ENCODE peak calls at places on chromosomes 2 and 18, in four cellular contexts. One of them, this sample, is unnamed.

GRCh38 chr2:2647156-2647555 is 316.1 kb upstream of the MYT1L start:
- DNase-seq in K562: no peak
- DNase-seq in GM12891: no peak
- DNase-seq in GM12878: no peak
- DNase-seq in this sample: no peak

GRCh38 chr2:15705310-15705709 is 113.6 kb downstream of the DDX1 start:
- DNase-seq in GM12891: no peak
- DNase-seq in K562: no peak
- DNase-seq in GM12878: no peak
- DNase-seq in this sample: no peak

GRCh38 chr18:39960545-39960944 is 1994.5 kb upstream of the PIK3C3 start:
- DNase-seq in K562: no peak
- DNase-seq in GM12878: no peak
- DNase-seq in GM12891: no peak
- DNase-seq in this sample: no peak

GRCh38 chr2:216540920-216541319 is 42.3 kb downstream of the RPL37A start:
- DNase-seq in GM12891: no peak
- DNase-seq in GM12878: no peak
- DNase-seq in K562: no peak
- DNase-seq in this sample: no peak

GRCh38 chr2:150046211-150046610 is 441.3 kb downstream of the RND3 start:
- DNase-seq in GM12878: no peak
- DNase-seq in GM12891: no peak
- DNase-seq in K562: no peak
- DNase-seq in this sample: no peak

GRCh38 chr2:205527801-205528200 is 154.5 kb upstream of the NRP2 start:
- DNase-seq in GM12891: no peak
- DNase-seq in GM12878: no peak
- DNase-seq in K562: no peak
- DNase-seq in this sample: no peak

GRCh38 chr18:77009675-77010074 is 122.9 kb downstream of the MBP start:
- DNase-seq in GM12891: no peak
- DNase-seq in K562: no peak
- DNase-seq in GM12878: no peak
- DNase-seq in this sample: no peak

GRCh38 chr18:61606068-61606660 is 272.9 kb downstream of the CDH20 start:
- DNase-seq in GM12891: no peak
- DNase-seq in GM12878: no peak
- DNase-seq in K562: no peak
- DNase-seq in this sample: no peak

GRCh38 chr2:68770271-68771111 is 35.9 kb downstream of the ARHGAP25 start:
- DNase-seq in GM12878: no peak
- DNase-seq in K562: no peak
- DNase-seq in GM12891: no peak
- DNase-seq in this sample: no peak

GRCh38 chr2:236309669-236310029 is 45.4 kb upstream of the ASB18 start:
- DNase-seq in K562: peak
- DNase-seq in GM12878: no peak
- DNase-seq in GM12891: peak
- DNase-seq in this sample: no peak

GRCh38 chr2:128667391-128667790 is 348.7 kb upstream of the HS6ST1 start:
- DNase-seq in K562: no peak
- DNase-seq in GM12891: no peak
- DNase-seq in GM12878: no peak
- DNase-seq in this sample: no peak

GRCh38 chr2:18167871-18168270 is 289.4 kb downstream of the KCNS3 start:
- DNase-seq in K562: no peak
- DNase-seq in GM12891: no peak
- DNase-seq in GM12878: no peak
- DNase-seq in this sample: no peak

GRCh38 chr2:81903534-81903933 is 1599.0 kb upstream of the LRRTM1 start:
- DNase-seq in K562: no peak
- DNase-seq in GM12891: no peak
- DNase-seq in GM12878: no peak
- DNase-seq in this sample: no peak

GRCh38 chr2:223058952-223059716 is 7.1 kb downstream of the KCNE4 start:
- DNase-seq in GM12891: no peak
- DNase-seq in K562: peak
- DNase-seq in GM12878: no peak
- DNase-seq in this sample: no peak

GRCh38 chr2:56540901-56541300 is 357.1 kb downstream of the CCDC85A start:
- DNase-seq in GM12878: no peak
- DNase-seq in K562: no peak
- DNase-seq in GM12891: no peak
- DNase-seq in this sample: no peak

GRCh38 chr2:134493797-134494196 is 225.0 kb downstream of the TMEM163 start:
- DNase-seq in GM12891: no peak
- DNase-seq in K562: no peak
- DNase-seq in GM12878: no peak
- DNase-seq in this sample: no peak

GRCh38 chr2:112923237-112923966 is 12.4 kb downstream of the IL37 start:
- DNase-seq in GM12878: no peak
- DNase-seq in K562: peak
- DNase-seq in GM12891: no peak
- DNase-seq in this sample: no peak

GRCh38 chr2:178194600-178195389 is 483 bp downstream of the OSBPL6 start:
- DNase-seq in GM12878: no peak
- DNase-seq in K562: peak
- DNase-seq in GM12891: peak
- DNase-seq in this sample: peak

GRCh38 chr18:34352385-34353163 is 127.9 kb upstream of the NOL4 start:
- DNase-seq in K562: no peak
- DNase-seq in GM12878: no peak
- DNase-seq in GM12891: no peak
- DNase-seq in this sample: no peak

GRCh38 chr2:68901561-68901960 is 30.4 kb upstream of the BMP10 start:
- DNase-seq in GM12891: no peak
- DNase-seq in K562: no peak
- DNase-seq in GM12878: no peak
- DNase-seq in this sample: no peak

GRCh38 chr2:28398101-28398834 is 5.6 kb downstream of the FOSL2 start:
- DNase-seq in GM12878: no peak
- DNase-seq in K562: no peak
- DNase-seq in GM12891: no peak
- DNase-seq in this sample: no peak

GRCh38 chr2:20008703-20009102 is 3.8 kb downstream of the MATN3 start:
- DNase-seq in K562: no peak
- DNase-seq in GM12878: no peak
- DNase-seq in GM12891: no peak
- DNase-seq in this sample: no peak

GRCh38 chr18:56327171-56327885 is 311.1 kb downstream of the TXNL1 start:
- DNase-seq in GM12878: no peak
- DNase-seq in GM12891: no peak
- DNase-seq in K562: no peak
- DNase-seq in this sample: no peak

GRCh38 chr2:54503192-54503591 is 47.1 kb downstream of the SPTBN1 start:
- DNase-seq in GM12891: peak
- DNase-seq in K562: peak
- DNase-seq in GM12878: no peak
- DNase-seq in this sample: peak

GRCh38 chr2:96940026-96940601 is 46.3 kb downstream of the FAM178B start:
- DNase-seq in GM12891: no peak
- DNase-seq in GM12878: no peak
- DNase-seq in K562: no peak
- DNase-seq in this sample: no peak

GRCh38 chr18:22314406-22314805 is 103.3 kb downstream of the CTAGE1 start:
- DNase-seq in GM12878: no peak
- DNase-seq in K562: no peak
- DNase-seq in GM12891: no peak
- DNase-seq in this sample: no peak

GRCh38 chr2:240688563-240688919 is 3.1 kb upstream of the AQP12A start:
- DNase-seq in GM12878: no peak
- DNase-seq in GM12891: no peak
- DNase-seq in K562: no peak
- DNase-seq in this sample: no peak
- TF ChIP-seq SPI1 in GM12878: no peak
- TF ChIP-seq SPI1 in GM12891: no peak
- TF ChIP-seq SPI1 in K562: no peak
- TF ChIP-seq SPI1 in this sample: no peak

GRCh38 chr18:25349131-25349925 is 2.6 kb downstream of the ZNF521 start:
- DNase-seq in K562: no peak
- DNase-seq in GM12878: no peak
- DNase-seq in GM12891: peak
- DNase-seq in this sample: no peak
- TF ChIP-seq SPI1 in K562: no peak
- TF ChIP-seq SPI1 in GM12878: no peak
- TF ChIP-seq SPI1 in GM12891: no peak
- TF ChIP-seq SPI1 in this sample: no peak

GRCh38 chr2:143513081-143513480 is 383.9 kb downstream of the ARHGAP15 start:
- DNase-seq in GM12891: no peak
- DNase-seq in K562: peak
- DNase-seq in GM12878: peak
- DNase-seq in this sample: no peak
- TF ChIP-seq SPI1 in GM12891: no peak
- TF ChIP-seq SPI1 in K562: no peak
- TF ChIP-seq SPI1 in GM12878: no peak
- TF ChIP-seq SPI1 in this sample: no peak

GRCh38 chr2:220704810-220705209 is 867.3 kb downstream of the EPHA4 start:
- DNase-seq in GM12878: no peak
- DNase-seq in GM12891: no peak
- DNase-seq in K562: no peak
- DNase-seq in this sample: no peak
- TF ChIP-seq SPI1 in GM12878: no peak
- TF ChIP-seq SPI1 in GM12891: no peak
- TF ChIP-seq SPI1 in K562: no peak
- TF ChIP-seq SPI1 in this sample: no peak

GRCh38 chr18:7116832-7117389 is 686 bp downstream of the LAMA1 start:
- DNase-seq in K562: no peak
- DNase-seq in GM12891: no peak
- DNase-seq in GM12878: no peak
- DNase-seq in this sample: no peak
- TF ChIP-seq SPI1 in K562: no peak
- TF ChIP-seq SPI1 in GM12891: no peak
- TF ChIP-seq SPI1 in GM12878: no peak
- TF ChIP-seq SPI1 in this sample: no peak

This sample was measured in HL-60.